ENCODE peak calls at places on chromosomes 4 and X, in eight cellular contexts. One of them, this sample, is unnamed.

GRCh38 chr4:157217708-157218107 is 2.8 kb upstream of the GRIA2 start:
- DNase-seq in ovary: no peak
- DNase-seq in RWPE2: no peak
- DNase-seq in kidney epithelial cell: no peak
- DNase-seq in iPS DF 6.9: no peak
- DNase-seq in right lobe of liver: no peak
- DNase-seq in body of pancreas: no peak
- DNase-seq in adrenal gland: no peak
- DNase-seq in this sample: no peak

GRCh38 chrX:1012678-1013300 is 199.7 kb downstream of the CRLF2 start:
- DNase-seq in ovary: no peak
- DNase-seq in RWPE2: no peak
- DNase-seq in kidney epithelial cell: no peak
- DNase-seq in iPS DF 6.9: no peak
- DNase-seq in right lobe of liver: no peak
- DNase-seq in body of pancreas: no peak
- DNase-seq in adrenal gland: no peak
- DNase-seq in this sample: no peak

GRCh38 chr4:123807187-123807586 is 410.6 kb downstream of the SPRY1 start:
- DNase-seq in ovary: no peak
- DNase-seq in RWPE2: no peak
- DNase-seq in kidney epithelial cell: no peak
- DNase-seq in iPS DF 6.9: no peak
- DNase-seq in right lobe of liver: no peak
- DNase-seq in body of pancreas: no peak
- DNase-seq in adrenal gland: no peak
- DNase-seq in this sample: no peak

GRCh38 chr4:122879001-122879400 is 43.4 kb downstream of the NUDT6 start:
- DNase-seq in ovary: no peak
- DNase-seq in RWPE2: no peak
- DNase-seq in kidney epithelial cell: no peak
- DNase-seq in iPS DF 6.9: no peak
- DNase-seq in right lobe of liver: no peak
- DNase-seq in body of pancreas: no peak
- DNase-seq in adrenal gland: no peak
- DNase-seq in this sample: no peak

GRCh38 chr4:188221090-188221489 is 81.8 kb downstream of the TRIML1 start:
- DNase-seq in ovary: no peak
- DNase-seq in RWPE2: no peak
- DNase-seq in kidney epithelial cell: no peak
- DNase-seq in iPS DF 6.9: no peak
- DNase-seq in right lobe of liver: no peak
- DNase-seq in body of pancreas: no peak
- DNase-seq in adrenal gland: no peak
- DNase-seq in this sample: no peak

GRCh38 chrX:48818098-48818497 is 8.2 kb upstream of the ERAS start:
- DNase-seq in ovary: no peak
- DNase-seq in RWPE2: no peak
- DNase-seq in kidney epithelial cell: no peak
- DNase-seq in iPS DF 6.9: no peak
- DNase-seq in right lobe of liver: no peak
- DNase-seq in body of pancreas: no peak
- DNase-seq in adrenal gland: no peak
- DNase-seq in this sample: no peak

GRCh38 chr4:1172228-1172851 is at the start of gene SPON2:
- DNase-seq in ovary: peak
- DNase-seq in RWPE2: peak
- DNase-seq in kidney epithelial cell: no peak
- DNase-seq in iPS DF 6.9: no peak
- DNase-seq in right lobe of liver: peak
- DNase-seq in body of pancreas: peak
- DNase-seq in adrenal gland: no peak
- DNase-seq in this sample: peak

GRCh38 chr4:88792268-88792781 is 94.7 kb upstream of the NAP1L5 start:
- DNase-seq in ovary: no peak
- DNase-seq in RWPE2: no peak
- DNase-seq in kidney epithelial cell: peak
- DNase-seq in iPS DF 6.9: no peak
- DNase-seq in right lobe of liver: no peak
- DNase-seq in body of pancreas: no peak
- DNase-seq in adrenal gland: no peak
- DNase-seq in this sample: no peak

GRCh38 chrX:107324493-107325310 is 118.3 kb downstream of the DNAAF6 start:
- DNase-seq in ovary: peak
- DNase-seq in RWPE2: no peak
- DNase-seq in kidney epithelial cell: no peak
- DNase-seq in iPS DF 6.9: peak
- DNase-seq in right lobe of liver: peak
- DNase-seq in body of pancreas: peak
- DNase-seq in adrenal gland: peak
- DNase-seq in this sample: peak

GRCh38 chr4:38914859-38915258 is 47.3 kb downstream of the FAM114A1 start:
- DNase-seq in ovary: no peak
- DNase-seq in RWPE2: no peak
- DNase-seq in kidney epithelial cell: no peak
- DNase-seq in iPS DF 6.9: no peak
- DNase-seq in right lobe of liver: no peak
- DNase-seq in body of pancreas: no peak
- DNase-seq in adrenal gland: no peak
- DNase-seq in this sample: no peak

GRCh38 chr4:125445525-125445924 is 130.8 kb downstream of the FAT4 start:
- DNase-seq in ovary: no peak
- DNase-seq in RWPE2: no peak
- DNase-seq in kidney epithelial cell: no peak
- DNase-seq in iPS DF 6.9: no peak
- DNase-seq in right lobe of liver: no peak
- DNase-seq in body of pancreas: no peak
- DNase-seq in adrenal gland: no peak
- DNase-seq in this sample: no peak

GRCh38 chrX:12987340-12987739 is 12.4 kb downstream of the TMSB4X start:
- DNase-seq in ovary: no peak
- DNase-seq in RWPE2: no peak
- DNase-seq in kidney epithelial cell: no peak
- DNase-seq in iPS DF 6.9: no peak
- DNase-seq in right lobe of liver: no peak
- DNase-seq in body of pancreas: no peak
- DNase-seq in adrenal gland: no peak
- DNase-seq in this sample: no peak
- H3K4me3 ChIP-seq in ovary: no peak
- H3K4me3 ChIP-seq in RWPE2: no peak
- H3K4me3 ChIP-seq in kidney epithelial cell: no peak
- H3K4me3 ChIP-seq in iPS DF 6.9: no peak
- H3K4me3 ChIP-seq in right lobe of liver: no peak
- H3K4me3 ChIP-seq in body of pancreas: no peak
- H3K4me3 ChIP-seq in adrenal gland: no peak
- H3K4me3 ChIP-seq in this sample: no peak

DNA sequence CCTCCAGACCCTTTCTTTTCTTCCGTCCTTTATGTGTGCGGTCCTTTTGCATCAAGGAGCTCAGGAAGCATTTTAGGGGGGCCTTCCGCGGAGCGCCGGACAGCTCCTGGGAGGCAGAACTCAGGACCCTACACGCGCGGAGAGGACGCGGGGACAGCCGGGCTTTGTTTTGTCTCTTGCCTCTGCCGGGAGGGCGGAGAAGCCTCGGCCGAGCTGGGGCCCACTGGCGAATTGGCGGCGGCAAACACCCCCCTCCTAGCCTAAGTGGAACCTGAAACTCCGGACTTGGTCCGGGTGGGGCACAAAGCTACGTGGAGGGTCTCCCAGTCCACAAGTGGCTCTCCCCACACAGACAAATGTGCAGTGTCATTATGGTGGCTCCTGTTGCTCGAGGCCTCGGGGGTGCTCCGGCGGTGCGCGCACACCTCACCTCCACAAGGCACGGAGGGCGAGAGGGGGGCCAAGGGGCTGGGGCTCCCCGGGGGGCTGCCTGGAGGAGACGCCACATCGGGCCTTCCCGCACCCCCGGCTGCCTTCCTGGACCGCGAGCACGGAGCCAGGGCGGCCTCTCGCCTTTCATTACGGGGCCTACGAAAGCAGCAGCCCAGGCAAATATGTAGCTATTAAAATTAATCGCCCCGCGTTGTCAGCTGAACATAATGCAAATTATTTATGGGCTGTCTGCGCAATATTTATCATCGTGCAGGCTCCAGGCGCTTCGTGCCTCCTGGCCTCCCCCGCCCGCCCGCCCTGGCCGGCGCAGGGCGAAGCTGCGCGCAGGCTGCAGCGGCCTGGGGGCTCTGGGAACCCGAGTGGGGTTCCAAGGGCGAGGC is 70.6 kb upstream of the BCOR start:
- DNase-seq in ovary: no peak
- DNase-seq in RWPE2: no peak
- DNase-seq in kidney epithelial cell: no peak
- DNase-seq in iPS DF 6.9: no peak
- DNase-seq in right lobe of liver: no peak
- DNase-seq in body of pancreas: no peak
- DNase-seq in adrenal gland: no peak
- DNase-seq in this sample: no peak
- H3K4me3 ChIP-seq in ovary: peak
- H3K4me3 ChIP-seq in RWPE2: no peak
- H3K4me3 ChIP-seq in kidney epithelial cell: no peak
- H3K4me3 ChIP-seq in iPS DF 6.9: peak
- H3K4me3 ChIP-seq in right lobe of liver: no peak
- H3K4me3 ChIP-seq in body of pancreas: no peak
- H3K4me3 ChIP-seq in adrenal gland: no peak
- H3K4me3 ChIP-seq in this sample: no peak

DNA sequence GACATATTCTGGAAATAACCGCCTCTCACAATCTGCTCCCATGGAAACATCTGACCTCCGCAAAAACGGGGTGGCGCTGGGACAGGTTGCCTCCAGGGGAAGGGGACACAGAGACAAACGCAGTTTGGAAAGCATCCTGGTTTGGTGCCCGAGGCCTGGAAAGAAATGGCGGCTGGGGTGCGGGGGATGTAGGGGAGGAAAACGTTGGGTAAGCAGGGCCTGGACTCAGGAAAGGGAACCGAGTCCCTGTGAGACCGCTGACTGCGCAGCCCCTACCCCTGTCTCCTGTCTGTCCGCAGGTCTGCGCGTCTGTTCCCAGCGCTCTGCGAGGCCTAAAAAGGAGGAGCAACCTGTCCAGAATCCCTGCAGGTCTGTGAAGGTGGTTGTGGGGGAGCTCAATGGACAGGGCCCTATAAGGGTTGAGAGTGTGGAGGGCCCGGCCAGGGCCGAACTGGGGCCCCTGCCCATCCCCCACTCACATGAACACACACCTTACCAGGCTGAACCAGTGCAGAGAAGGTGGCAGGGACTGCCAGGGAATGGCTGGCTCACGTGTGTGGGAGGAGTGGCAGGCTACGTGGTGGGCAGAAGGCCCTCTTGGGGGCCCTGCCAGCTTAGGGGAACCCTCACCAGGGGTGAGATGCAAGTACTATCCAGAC is 671 bp downstream of the TCEAL3 start:
- DNase-seq in ovary: peak
- DNase-seq in RWPE2: no peak
- DNase-seq in kidney epithelial cell: no peak
- DNase-seq in iPS DF 6.9: no peak
- DNase-seq in right lobe of liver: no peak
- DNase-seq in body of pancreas: peak
- DNase-seq in adrenal gland: peak
- DNase-seq in this sample: peak
- H3K4me3 ChIP-seq in ovary: peak
- H3K4me3 ChIP-seq in RWPE2: peak
- H3K4me3 ChIP-seq in kidney epithelial cell: peak
- H3K4me3 ChIP-seq in iPS DF 6.9: peak
- H3K4me3 ChIP-seq in right lobe of liver: peak
- H3K4me3 ChIP-seq in body of pancreas: peak
- H3K4me3 ChIP-seq in adrenal gland: no peak
- H3K4me3 ChIP-seq in this sample: peak

DNA sequence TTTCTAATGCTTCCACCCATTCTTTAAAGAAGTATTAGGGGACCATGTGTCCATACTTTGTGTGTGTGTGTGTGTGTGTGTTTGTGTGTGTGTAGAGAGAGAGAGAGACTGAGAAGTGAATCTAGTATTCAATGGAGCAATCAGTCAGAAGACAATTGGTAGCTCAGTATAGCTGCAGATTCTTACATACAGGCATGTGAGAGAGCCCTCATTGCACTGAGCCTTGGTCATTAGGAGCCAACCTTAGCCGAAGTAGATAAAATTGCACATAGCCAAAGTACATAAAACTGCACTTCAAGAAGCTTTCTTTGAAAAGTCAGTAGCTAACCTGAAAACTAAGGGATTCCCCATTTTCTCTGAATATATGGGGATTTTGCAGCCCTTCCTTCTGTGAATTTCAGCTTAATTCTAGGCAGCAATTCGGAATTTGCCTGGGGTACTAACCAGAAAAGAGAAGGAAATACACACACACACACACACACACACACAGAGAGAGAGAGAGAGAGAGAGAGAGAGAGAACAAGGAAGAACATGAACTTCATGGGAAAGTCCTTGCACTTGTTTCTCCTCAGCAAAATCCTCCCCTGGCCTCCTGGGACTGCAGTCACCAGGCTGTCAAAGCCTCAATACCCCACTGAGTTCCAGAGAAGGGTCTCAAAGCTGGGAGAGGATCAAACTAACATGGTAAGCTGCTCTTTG is 1.7 kb upstream of the PRDM8 start:
- DNase-seq in ovary: no peak
- DNase-seq in RWPE2: no peak
- DNase-seq in kidney epithelial cell: no peak
- DNase-seq in iPS DF 6.9: no peak
- DNase-seq in right lobe of liver: no peak
- DNase-seq in body of pancreas: no peak
- DNase-seq in adrenal gland: no peak
- DNase-seq in this sample: no peak
- H3K4me3 ChIP-seq in ovary: no peak
- H3K4me3 ChIP-seq in RWPE2: no peak
- H3K4me3 ChIP-seq in kidney epithelial cell: no peak
- H3K4me3 ChIP-seq in iPS DF 6.9: no peak
- H3K4me3 ChIP-seq in right lobe of liver: no peak
- H3K4me3 ChIP-seq in body of pancreas: no peak
- H3K4me3 ChIP-seq in adrenal gland: no peak
- H3K4me3 ChIP-seq in this sample: no peak

DNA sequence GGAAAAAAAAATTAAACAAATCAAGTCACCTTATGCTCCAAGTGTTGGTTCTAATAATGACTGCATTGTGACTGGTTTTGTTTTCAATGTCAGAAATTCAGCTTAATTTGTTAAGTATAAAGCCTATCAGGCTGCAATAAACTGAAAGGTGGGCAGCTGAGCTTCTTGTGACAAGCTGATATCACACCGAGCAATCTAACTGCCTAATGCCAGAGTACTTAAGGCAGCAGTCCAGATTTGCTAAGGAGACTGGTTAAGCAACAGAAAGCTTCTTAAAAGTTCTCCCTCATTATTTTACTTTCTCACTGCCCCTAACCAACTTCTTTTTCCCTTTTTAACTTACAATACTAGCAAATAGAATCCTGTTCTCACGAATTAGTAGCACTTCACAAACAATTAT is 201.0 kb downstream of the MAB21L2 start:
- DNase-seq in ovary: no peak
- DNase-seq in RWPE2: no peak
- DNase-seq in kidney epithelial cell: no peak
- DNase-seq in iPS DF 6.9: no peak
- DNase-seq in right lobe of liver: no peak
- DNase-seq in body of pancreas: no peak
- DNase-seq in adrenal gland: no peak
- DNase-seq in this sample: no peak
- H3K4me3 ChIP-seq in ovary: no peak
- H3K4me3 ChIP-seq in RWPE2: no peak
- H3K4me3 ChIP-seq in kidney epithelial cell: no peak
- H3K4me3 ChIP-seq in iPS DF 6.9: no peak
- H3K4me3 ChIP-seq in right lobe of liver: no peak
- H3K4me3 ChIP-seq in body of pancreas: no peak
- H3K4me3 ChIP-seq in adrenal gland: no peak
- H3K4me3 ChIP-seq in this sample: no peak